ENCODE peak calls at places on chromosomes 11 and 22, in ten cellular contexts. P is right cardiac atrium, Y is fibroblast of lung, H is putamen, L is substantia nigra, E is A673, S is aorta, Z is brain microvascular endothelial cell, K is GM10248, C is cardiac muscle cell. I is an unnamed sample.

GRCh38 chr11:119756169-119756568 is 27.2 kb upstream of the NECTIN1 start:
- DNase-seq in P (no peak), Y (no peak), H (no peak), L (no peak), E (no peak), S (no peak), Z (no peak), K (no peak), C (no peak), I (no peak)

GRCh38 chr11:134024420-134025085 is 44.3 kb upstream of the JAM3 start:
- DNase-seq in P (peak), Y (no peak), H (no peak), L (no peak), E (no peak), S (no peak), Z (no peak), K (no peak), C (no peak), I (no peak)

GRCh38 chr22:35399114-35399677 is 744 bp upstream of the MCM5 start:
- DNase-seq in P (no peak), Y (no peak), H (no peak), L (no peak), E (peak), S (no peak), Z (no peak), K (no peak), C (no peak), I (no peak)

GRCh38 chr11:65309006-65309405 is 5.7 kb upstream of the CDC42EP2 start:
- DNase-seq in P (no peak), Y (no peak), H (no peak), L (no peak), E (no peak), S (no peak), Z (no peak), K (no peak), C (no peak), I (no peak)

GRCh38 chr11:84103096-84103495 is 816.9 kb upstream of the CCDC90B start:
- DNase-seq in P (no peak), Y (no peak), H (peak), L (peak), E (no peak), S (no peak), Z (no peak), K (no peak), C (no peak), I (no peak)

GRCh38 chr11:126476256-126476970 is 120.9 kb downstream of the ST3GAL4 start:
- DNase-seq in P (peak), Y (no peak), H (no peak), L (no peak), E (peak), S (no peak), Z (no peak), K (no peak), C (no peak), I (no peak)

GRCh38 chr11:68337399-68337835 is 25.0 kb downstream of the LRP5 start:
- DNase-seq in P (peak), Y (no peak), H (no peak), L (no peak), E (no peak), S (no peak), Z (no peak), K (no peak), C (no peak), I (no peak)

GRCh38 chr11:19777342-19778102 is 64.9 kb downstream of the NAV2 start:
- DNase-seq in P (no peak), Y (peak), H (no peak), L (no peak), E (no peak), S (no peak), Z (peak), K (peak), C (peak), I (no peak)

GRCh38 chr22:39664485-39665200 is 94.1 kb downstream of the CACNA1I start:
- DNase-seq in P (no peak), Y (no peak), H (no peak), L (no peak), E (no peak), S (no peak), Z (no peak), K (peak), C (no peak), I (peak)

GRCh38 chr11:91406009-91406408 is 818.6 kb upstream of the FAT3 start:
- DNase-seq in P (peak), Y (no peak), H (no peak), L (no peak), E (no peak), S (no peak), Z (no peak), K (no peak), C (no peak), I (no peak)

GRCh38 chr11:58900479-58901420 is 38.5 kb upstream of the GLYATL1 start:
- DNase-seq in P (peak), Y (peak), H (peak), L (peak), E (peak), S (peak), Z (peak), K (peak), C (peak), I (peak)

GRCh38 chr11:32297629-32298028 is 137.7 kb downstream of the WT1 start:
- DNase-seq in P (no peak), Y (peak), H (peak), L (peak), E (peak), S (no peak), Z (peak), K (peak), C (peak), I (no peak)

GRCh38 chr11:131674051-131674755 is 303.8 kb downstream of the NTM start:
- DNase-seq in P (peak), Y (peak), H (peak), L (peak), E (peak), S (peak), Z (peak), K (peak), C (peak), I (peak)

GRCh38 chr11:111457731-111458368 is 54.3 kb downstream of the BTG4 start:
- DNase-seq in P (no peak), Y (no peak), H (no peak), L (no peak), E (no peak), S (no peak), Z (no peak), K (no peak), C (no peak), I (no peak)

GRCh38 chr11:132681971-132682370 is 850.3 kb downstream of the OPCML start:
- DNase-seq in P (no peak), Y (no peak), H (peak), L (no peak), E (no peak), S (no peak), Z (no peak), K (no peak), C (no peak), I (no peak)

GRCh38 chr11:93718057-93718563 is 23.2 kb downstream of the TAF1D start:
- DNase-seq in P (no peak), Y (no peak), H (no peak), L (no peak), E (no peak), S (no peak), Z (no peak), K (peak), C (no peak), I (no peak)

GRCh38 chr11:48055292-48056132 is 75.2 kb downstream of the PTPRJ start:
- DNase-seq in P (no peak), Y (no peak), H (no peak), L (no peak), E (no peak), S (no peak), Z (peak), K (no peak), C (peak), I (no peak)

GRCh38 chr11:70841264-70841663 is 411.1 kb downstream of the SHANK2 start:
- DNase-seq in P (peak), Y (no peak), H (no peak), L (no peak), E (no peak), S (no peak), Z (no peak), K (no peak), C (no peak), I (no peak)

GRCh38 chr11:131850507-131850906 is 480.1 kb downstream of the NTM start:
- DNase-seq in P (no peak), Y (no peak), H (no peak), L (no peak), E (no peak), S (no peak), Z (no peak), K (no peak), C (no peak), I (no peak)

GRCh38 chr22:21937821-21938070 is 14.9 kb downstream of the PPM1F start:
- DNase-seq in P (peak), Y (no peak), H (no peak), L (peak), E (no peak), S (no peak), Z (no peak), K (no peak), C (no peak), I (no peak)

GRCh38 chr11:68212421-68213134 is 518 bp downstream of the KMT5B start:
- DNase-seq in P (peak), Y (peak), H (peak), L (no peak), E (peak), S (peak), Z (peak), K (peak), C (peak), I (peak)

GRCh38 chr22:36551096-36551495 is 22.1 kb upstream of the EIF3D start:
- DNase-seq in P (no peak), Y (no peak), H (no peak), L (no peak), E (no peak), S (peak), Z (no peak), K (no peak), C (no peak), I (no peak)

GRCh38 chr11:65915821-65916251 is 3.0 kb downstream of the C11orf68 start:
- DNase-seq in P (peak), Y (peak), H (no peak), L (no peak), E (peak), S (peak), Z (peak), K (no peak), C (peak), I (no peak)

GRCh38 chr22:43404673-43405385 is 7.0 kb upstream of the MPPED1 start:
- DNase-seq in P (peak), Y (no peak), H (no peak), L (no peak), E (no peak), S (peak), Z (no peak), K (no peak), C (no peak), I (no peak)

GRCh38 chr11:119167933-119168332 is 592 bp upstream of the NLRX1 start:
- DNase-seq in P (no peak), Y (no peak), H (no peak), L (no peak), E (no peak), S (no peak), Z (no peak), K (no peak), C (no peak), I (no peak)

GRCh38 chr22:48489551-48490512 is 1337.8 kb downstream of the BRD1 start:
- DNase-seq in P (no peak), Y (peak), H (no peak), L (no peak), E (peak), S (peak), Z (no peak), K (no peak), C (peak), I (no peak)

GRCh38 chr11:17528181-17528691 is 16.0 kb downstream of the USH1C start:
- DNase-seq in P (peak), Y (peak), H (peak), L (peak), E (peak), S (no peak), Z (peak), K (peak), C (peak), I (peak)

GRCh38 chr11:109309153-109309552 is 112.8 kb upstream of the C11orf87 start:
- DNase-seq in P (no peak), Y (no peak), H (no peak), L (no peak), E (peak), S (no peak), Z (peak), K (no peak), C (peak), I (no peak)

GRCh38 chr11:112058103-112058502 is 15.7 kb downstream of the PIH1D2 start:
- DNase-seq in P (no peak), Y (no peak), H (no peak), L (no peak), E (no peak), S (no peak), Z (no peak), K (no peak), C (no peak), I (no peak)

GRCh38 chr22:39613549-39613921 is 43.0 kb downstream of the CACNA1I start:
- DNase-seq in P (no peak), Y (no peak), H (no peak), L (no peak), E (no peak), S (no peak), Z (no peak), K (no peak), C (no peak), I (no peak)

GRCh38 chr22:49756656-49757055 is 71.0 kb downstream of the BRD1 start:
- DNase-seq in P (peak), Y (no peak), H (no peak), L (no peak), E (no peak), S (peak), Z (no peak), K (no peak), C (no peak), I (peak)

GRCh38 chr11:111878385-111878765 is 590 bp downstream of the FDXACB1 start:
- DNase-seq in P (no peak), Y (peak), H (no peak), L (no peak), E (no peak), S (no peak), Z (no peak), K (no peak), C (peak), I (no peak)

GRCh38 chr11:100777118-100777517 is 90.0 kb downstream of the ARHGAP42 start:
- DNase-seq in P (no peak), Y (no peak), H (no peak), L (no peak), E (no peak), S (no peak), Z (no peak), K (no peak), C (no peak), I (no peak)

GRCh38 chr22:42317691-42318547 is 47.5 kb upstream of the TCF20 start:
- DNase-seq in P (no peak), Y (no peak), H (peak), L (no peak), E (peak), S (no peak), Z (no peak), K (no peak), C (no peak), I (no peak)

GRCh38 chr11:1782026-1782696 is 18.4 kb upstream of the CTSD start:
- DNase-seq in P (no peak), Y (no peak), H (no peak), L (no peak), E (no peak), S (peak), Z (no peak), K (no peak), C (no peak), I (no peak)

GRCh38 chr22:19723990-19724827 is 870 bp downstream of the GP1BB start:
- DNase-seq in P (peak), Y (no peak), H (no peak), L (no peak), E (no peak), S (no peak), Z (no peak), K (no peak), C (peak), I (peak)